ENCODE peak calls at places on chromosome 7, in five cellular contexts. V is epithelial cell of esophagus, B is A549, R is cardiac muscle cell, J is body of pancreas. Q is an unnamed sample.

GRCh38 chr7:47482013-47482761 is 99.7 kb downstream of the TNS3 start:
- DNase-seq in V (peak; percentile 81), B (no peak), R (peak; percentile 80), J (peak; percentile 80), Q (peak; percentile 96)

GRCh38 chr7:32217841-32218467 is 147.7 kb upstream of the PDE1C start:
- DNase-seq in V (peak; percentile 31), B (no peak), R (no peak), J (no peak), Q (no peak)

GRCh38 chr7:151869968-151870918 is 6.7 kb downstream of the PRKAG2 start:
- DNase-seq in V (no peak), B (peak; percentile 31), R (no peak), J (no peak), Q (no peak)

GRCh38 chr7:69839782-69840181 is 241.5 kb downstream of the AUTS2 start:
- DNase-seq in V (no peak), B (no peak), R (no peak), J (no peak), Q (no peak)

GRCh38 chr7:43584200-43584586 is 1.3 kb downstream of the STK17A start:
- DNase-seq in V (peak; percentile 87), B (peak; percentile 58), R (peak; percentile 81), J (peak; percentile 62), Q (peak; percentile 77)

GRCh38 chr7:151745090-151745638 is 131.8 kb downstream of the PRKAG2 start:
- DNase-seq in V (peak; percentile 77), B (peak; percentile 92), R (peak; percentile 66), J (peak; percentile 88), Q (peak; percentile 88)

GRCh38 chr7:105589221-105590077 is 8.2 kb upstream of the EFCAB10 start:
- DNase-seq in V (peak; percentile 81), B (peak; percentile 79), R (peak; percentile 85), J (peak; percentile 59), Q (peak; percentile 81)

GRCh38 chr7:7639847-7640220 is 718 bp upstream of the UMAD1 start:
- DNase-seq in V (peak; percentile 55), B (peak; percentile 29), R (peak; percentile 24), J (peak; percentile 28), Q (peak; percentile 34)

GRCh38 chr7:6623589-6624245 is 8.3 kb downstream of the ZNF853 start:
- DNase-seq in V (no peak), B (no peak), R (no peak), J (no peak), Q (no peak)

GRCh38 chr7:147894271-147894670 is 696.3 kb upstream of the C7orf33 start:
- DNase-seq in V (no peak), B (no peak), R (peak; percentile 0), J (no peak), Q (no peak)

GRCh38 chr7:87316846-87317545 is 28.5 kb upstream of the CROT start:
- DNase-seq in V (peak; percentile 97), B (peak; percentile 68), R (peak; percentile 73), J (no peak), Q (peak; percentile 91)

GRCh38 chr7:43363429-43363894 is 219.4 kb upstream of the STK17A start:
- DNase-seq in V (no peak), B (no peak), R (no peak), J (no peak), Q (no peak)

GRCh38 chr7:80054356-80054755 is 80.3 kb upstream of the GNAI1 start:
- DNase-seq in V (peak; percentile 12), B (no peak), R (peak; percentile 13), J (no peak), Q (peak; percentile 76)

GRCh38 chr7:128247640-128248194 is 6.6 kb downstream of the LEP start:
- DNase-seq in V (peak; percentile 75), B (peak; percentile 44), R (peak; percentile 52), J (no peak), Q (peak; percentile 75)

GRCh38 chr7:73626814-73627213 is 2.5 kb upstream of the MLXIPL start:
- DNase-seq in V (peak; percentile 27), B (no peak), R (peak; percentile 35), J (no peak), Q (peak; percentile 52)

GRCh38 chr7:2698581-2699288 is 10.7 kb downstream of the AMZ1 start:
- DNase-seq in V (no peak), B (no peak), R (no peak), J (no peak), Q (no peak)

GRCh38 chr7:6392712-6393666 is 54.8 kb downstream of the DAGLB start:
- DNase-seq in V (peak; percentile 82), B (peak; percentile 81), R (peak; percentile 85), J (peak; percentile 87), Q (peak; percentile 96)

DNA sequence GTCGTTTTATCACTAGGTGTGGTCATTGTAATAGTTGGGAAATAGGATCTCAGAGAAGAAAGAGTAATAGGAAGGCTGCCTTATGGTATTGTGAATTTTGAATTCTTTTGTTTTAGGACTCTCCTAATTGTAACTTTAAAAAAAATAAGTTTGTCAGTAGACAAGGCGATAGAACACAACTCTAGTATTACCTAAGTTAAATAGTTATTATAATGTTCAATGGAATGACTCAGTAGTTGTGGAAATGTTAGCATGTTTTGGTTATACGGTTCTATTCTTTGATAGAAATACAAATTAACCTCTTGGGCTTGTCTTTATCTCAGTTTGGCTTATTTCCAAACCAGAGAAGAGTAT is 1.4 kb downstream of the DNAH11 start:
- DNase-seq in V (peak; percentile 5), B (no peak), R (no peak), J (no peak), Q (no peak)
- H3K4me3 ChIP-seq in V (no peak overlapping the region), B (no peak overlapping the region), R (no peak overlapping the region), J (no peak overlapping the region), Q (no peak overlapping the region)

DNA sequence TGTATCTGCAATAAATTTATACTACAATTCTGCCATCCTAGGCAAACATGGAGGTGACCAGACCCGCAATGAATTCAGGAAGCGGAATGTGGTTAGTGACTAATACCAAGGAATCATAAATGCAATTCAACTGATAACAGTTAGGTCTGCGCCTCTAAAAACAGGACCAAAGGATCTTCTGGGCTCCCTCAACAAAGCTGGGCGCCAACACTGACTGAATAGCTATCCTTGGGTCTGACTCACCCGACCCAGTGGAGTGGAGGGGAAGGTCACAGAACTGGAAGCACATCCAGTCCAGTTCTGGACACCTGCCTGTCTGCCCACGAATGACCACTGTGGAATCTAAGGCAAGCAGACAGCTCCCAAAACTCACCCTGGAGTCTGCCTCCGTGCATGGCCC is 43.1 kb upstream of the DLX6 start:
- DNase-seq in V (no peak), B (no peak), R (no peak), J (no peak), Q (no peak)
- TF ChIP-seq CTCF in V (no peak), B (no peak), R (no peak), J (no peak), Q (no peak)

GRCh38 chr7:142355328-142355727 is 97.5 kb upstream of the PRSS58 start:
- DNase-seq in V (peak; percentile 63), B (no peak), R (no peak), J (no peak), Q (peak; percentile 86)

GRCh38 chr7:142353147-142354058 is 95.5 kb upstream of the PRSS58 start:
- DNase-seq in V (no peak), B (no peak), R (peak; percentile 3), J (no peak), Q (no peak)

GRCh38 chr7:142348921-142349401 is 91.1 kb upstream of the PRSS58 start:
- DNase-seq in V (no peak), B (no peak), R (no peak), J (no peak), Q (no peak)

GRCh38 chr7:142349670-142350405 is 92.0 kb upstream of the PRSS58 start:
- DNase-seq in V (peak; percentile 73), B (no peak), R (no peak), J (peak; percentile 25), Q (no peak)

DNA sequence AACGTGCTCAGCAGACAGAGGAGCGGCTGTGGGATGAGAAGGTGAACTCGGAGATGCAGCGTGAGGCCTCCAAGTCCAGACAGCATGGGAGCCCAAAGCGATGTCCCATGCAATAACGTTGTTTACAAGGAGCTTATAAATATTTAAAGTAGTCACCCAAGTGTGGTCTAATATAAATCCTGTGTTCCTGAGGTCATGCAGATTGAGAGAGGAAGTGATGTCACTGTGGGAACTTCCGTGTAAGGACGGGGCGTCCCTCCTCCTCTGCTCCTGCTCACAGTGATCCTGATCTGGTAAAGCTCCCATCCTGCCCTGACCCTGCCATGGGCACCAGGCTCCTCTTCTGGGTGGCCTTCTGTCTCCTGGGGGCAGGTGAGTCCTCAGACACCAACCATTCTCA is 94.7 kb upstream of the PRSS58 start:
- DNase-seq in V (no peak), B (no peak), R (no peak), J (no peak), Q (no peak)
- H3K4me3 ChIP-seq in V (no peak overlapping the region), B (no peak overlapping the region), R (no peak overlapping the region), J (no peak overlapping the region), Q (no peak overlapping the region)

DNA sequence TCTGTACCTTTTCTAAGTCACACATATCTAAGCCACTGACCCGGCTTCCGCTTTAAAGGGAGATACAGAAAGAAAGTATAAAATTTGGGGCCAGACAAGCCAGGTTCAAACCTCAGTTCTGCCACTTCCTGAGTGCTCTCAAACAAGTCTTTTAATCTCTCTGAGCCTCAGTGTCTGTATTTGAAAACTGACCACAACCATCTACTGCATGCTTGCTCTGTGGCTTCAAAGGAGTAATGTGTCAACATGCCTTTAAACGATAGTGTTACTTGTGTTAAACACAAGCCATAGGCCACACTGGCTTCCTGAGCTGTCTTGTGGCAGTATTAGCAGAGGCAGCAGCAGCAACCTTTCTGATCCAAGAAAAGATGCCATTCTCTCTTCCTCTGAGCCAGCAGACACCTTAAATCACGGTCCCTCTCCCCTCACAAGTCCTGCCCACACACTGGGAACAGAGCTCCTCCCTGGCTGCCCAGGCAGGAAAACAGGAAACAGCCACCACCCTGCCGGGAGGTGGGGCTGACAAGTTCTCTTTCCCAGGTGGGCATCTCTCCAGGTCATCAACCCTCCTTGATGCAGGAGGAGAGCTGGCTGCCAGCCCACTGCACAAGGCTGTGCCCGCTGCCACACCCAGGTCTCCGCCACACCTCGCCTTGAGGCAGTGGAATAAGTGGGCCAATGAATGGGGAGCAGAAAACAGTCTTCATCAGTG is 10.7 kb downstream of the HIP1 start:
- DNase-seq in V (peak; percentile 78), B (peak; percentile 79), R (peak; percentile 62), J (peak; percentile 57), Q (no peak)
- TF ChIP-seq CTCF in V (no peak), B (no peak), R (no peak), J (no peak), Q (no peak)

DNA sequence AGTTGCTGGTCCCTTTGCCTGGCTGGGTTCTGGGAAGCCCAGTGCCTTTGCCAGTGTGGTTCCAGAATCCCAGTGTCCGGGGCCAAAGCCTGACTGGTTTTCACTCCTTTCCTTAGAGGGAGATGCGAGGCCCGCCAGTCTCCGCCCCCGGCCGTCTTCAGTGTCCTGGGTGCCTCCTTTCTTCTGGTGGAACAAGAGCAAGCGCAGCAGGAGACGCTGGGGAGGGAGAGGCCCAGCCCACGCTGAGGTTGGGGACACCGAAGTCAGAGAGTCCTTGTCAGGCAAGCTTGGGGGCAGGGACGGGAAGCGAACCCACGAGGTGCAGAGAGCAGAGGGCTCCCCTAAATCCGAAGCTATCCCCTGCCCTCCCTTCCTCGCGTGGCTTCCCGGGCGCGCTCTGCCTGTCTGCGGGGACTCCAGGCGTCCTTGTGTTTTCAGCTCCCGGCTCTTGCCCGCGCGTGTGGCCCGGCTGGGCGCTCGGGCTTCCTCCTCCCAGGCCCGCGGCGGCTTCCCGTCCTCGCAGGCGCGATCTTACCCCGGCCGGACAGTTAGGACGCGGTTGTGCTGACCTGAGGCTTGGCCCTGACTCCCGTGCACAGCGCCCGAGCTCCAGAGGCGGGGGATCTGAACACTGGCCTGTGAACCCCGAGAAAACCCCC is 60.6 kb upstream of the UBE3C start:
- DNase-seq in V (peak; percentile 9), B (no peak), R (peak; percentile 14), J (no peak), Q (no peak)
- H3K4me3 ChIP-seq in V (peak overlapping the region; percentile 5), B (no peak overlapping the region), R (no peak overlapping the region), J (no peak overlapping the region), Q (no peak overlapping the region)

GRCh38 chr7:40268836-40269235 is 134.0 kb downstream of the SUGCT start:
- DNase-seq in V (no peak), B (no peak), R (no peak), J (peak; percentile 23), Q (no peak)

GRCh38 chr7:40263752-40264390 is 129.1 kb downstream of the SUGCT start:
- DNase-seq in V (no peak), B (no peak), R (no peak), J (no peak), Q (no peak)

GRCh38 chr7:40267583-40267982 is 132.8 kb downstream of the SUGCT start:
- DNase-seq in V (no peak), B (no peak), R (no peak), J (no peak), Q (no peak)
- TF ChIP-seq CTCF in V (no peak), B (no peak), R (no peak), J (no peak), Q (no peak)